ENCODE peak calls at places on chromosomes 2 and 18, in eight cellular contexts. M is GM23248, X is fibroblast of lung, J is neuronal stem cell, T is GM12878, D is colonic mucosa, U is mammary epithelial cell, H is astrocyte. S is an unnamed sample.
A peak's percentile ranks its signal among the peaks of the same experiment; 100 is the strongest.

GRCh38 chr2:237682151-237682550 is 54.8 kb downstream of the LRRFIP1 start:
- DNase-seq in X (no peak), T (no peak), M (no peak), H (no peak), J (no peak), U (no peak), D (no peak), S (no peak)

GRCh38 chr2:241933175-241933911 is 63.8 kb downstream of the RTP5 start:
- DNase-seq in M (peak; percentile 37), H (peak; percentile 23), T (no peak), J (no peak), D (peak; percentile 36), U (no peak), X (peak; percentile 27), S (peak; percentile 56)

GRCh38 chr2:224101820-224102630 is 62.9 kb upstream of the SERPINE2 start:
- DNase-seq in U (peak; percentile 94), M (peak; percentile 99), X (peak; percentile 98), D (no peak), J (no peak), H (peak; percentile 98), T (no peak), S (peak; percentile 93)

GRCh38 chr18:55515946-55516710 is 71.9 kb downstream of the TCF4 start:
- DNase-seq in D (no peak), T (no peak), M (peak; percentile 63), X (peak; percentile 96), J (no peak), H (peak; percentile 95), U (no peak), S (no peak)

GRCh38 chr2:238945433-238946150 is 97.7 kb downstream of the TWIST2 start:
- DNase-seq in U (no peak), D (peak; percentile 50), M (peak; percentile 83), X (peak; percentile 45), T (no peak), H (peak; percentile 22), J (no peak), S (peak; percentile 72)

GRCh38 chr2:46268196-46268595 is 29.0 kb upstream of the EPAS1 start:
- DNase-seq in U (no peak), D (no peak), X (peak; percentile 6), T (peak; percentile 21), J (no peak), H (peak; percentile 7), M (no peak), S (peak; percentile 39)

GRCh38 chr2:100241236-100241635 is 81.1 kb downstream of the LONRF2 start:
- DNase-seq in T (no peak), J (no peak), H (no peak), X (no peak), D (no peak), M (no peak), U (no peak), S (no peak)

GRCh38 chr2:866887-867286 is 83.8 kb upstream of the SNTG2 start:
- DNase-seq in X (no peak), H (no peak), U (no peak), M (no peak), T (no peak), D (no peak), J (no peak), S (no peak)

GRCh38 chr2:240997141-240997855 is 1.1 kb upstream of the SNED1 start:
- DNase-seq in U (no peak), T (no peak), M (peak; percentile 40), X (no peak), D (peak; percentile 29), J (no peak), H (no peak), S (no peak)

GRCh38 chr2:19786408-19787058 is 115.2 kb downstream of the TTC32 start:
- DNase-seq in D (no peak), U (peak; percentile 59), X (peak; percentile 73), H (peak; percentile 67), J (no peak), T (no peak), M (peak; percentile 91), S (peak; percentile 70)

GRCh38 chr18:62282188-62282629 is 42.9 kb upstream of the TNFRSF11A start:
- DNase-seq in D (no peak), U (peak; percentile 6), X (peak; percentile 91), H (peak; percentile 87), J (no peak), M (peak; percentile 86), T (no peak), S (peak; percentile 62)

GRCh38 chr2:182649316-182649715 is 66.7 kb upstream of the DNAJC10 start:
- DNase-seq in X (peak; percentile 37), D (no peak), H (peak; percentile 24), U (no peak), M (peak; percentile 56), J (peak; percentile 12), T (no peak), S (peak; percentile 51)

GRCh38 chr2:60100034-60100433 is 453.4 kb downstream of the BCL11A start:
- DNase-seq in X (no peak), U (no peak), D (no peak), H (no peak), M (no peak), T (no peak), J (no peak), S (no peak)

GRCh38 chr2:23561544-23561943 is 176.6 kb downstream of the KLHL29 start:
- DNase-seq in M (no peak), U (no peak), H (no peak), X (no peak), J (no peak), T (no peak), D (no peak), S (no peak)
- H3K9ac ChIP-seq in M (no peak overlapping the region), U (no peak overlapping the region), H (no peak overlapping the region), X (no peak overlapping the region), J (no peak overlapping the region), T (no peak overlapping the region), D (no peak overlapping the region), S (no peak overlapping the region)

GRCh38 chr2:144749188-144749587 is 229.3 kb upstream of the ZEB2 start:
- DNase-seq in U (no peak), H (no peak), M (no peak), T (no peak), J (no peak), X (no peak), D (no peak), S (no peak)

GRCh38 chr2:144747571-144747970 is 227.7 kb upstream of the ZEB2 start:
- DNase-seq in U (no peak), X (no peak), T (no peak), J (no peak), D (no peak), M (no peak), H (no peak), S (no peak)

GRCh38 chr2:144748443-144748842 is 228.5 kb upstream of the ZEB2 start:
- DNase-seq in H (no peak), D (no peak), M (no peak), T (no peak), J (no peak), U (no peak), X (no peak), S (no peak)

GRCh38 chr2:144745424-144745823 is 225.5 kb upstream of the ZEB2 start:
- DNase-seq in X (no peak), T (no peak), H (no peak), U (no peak), D (no peak), J (no peak), M (no peak), S (no peak)

DNA sequence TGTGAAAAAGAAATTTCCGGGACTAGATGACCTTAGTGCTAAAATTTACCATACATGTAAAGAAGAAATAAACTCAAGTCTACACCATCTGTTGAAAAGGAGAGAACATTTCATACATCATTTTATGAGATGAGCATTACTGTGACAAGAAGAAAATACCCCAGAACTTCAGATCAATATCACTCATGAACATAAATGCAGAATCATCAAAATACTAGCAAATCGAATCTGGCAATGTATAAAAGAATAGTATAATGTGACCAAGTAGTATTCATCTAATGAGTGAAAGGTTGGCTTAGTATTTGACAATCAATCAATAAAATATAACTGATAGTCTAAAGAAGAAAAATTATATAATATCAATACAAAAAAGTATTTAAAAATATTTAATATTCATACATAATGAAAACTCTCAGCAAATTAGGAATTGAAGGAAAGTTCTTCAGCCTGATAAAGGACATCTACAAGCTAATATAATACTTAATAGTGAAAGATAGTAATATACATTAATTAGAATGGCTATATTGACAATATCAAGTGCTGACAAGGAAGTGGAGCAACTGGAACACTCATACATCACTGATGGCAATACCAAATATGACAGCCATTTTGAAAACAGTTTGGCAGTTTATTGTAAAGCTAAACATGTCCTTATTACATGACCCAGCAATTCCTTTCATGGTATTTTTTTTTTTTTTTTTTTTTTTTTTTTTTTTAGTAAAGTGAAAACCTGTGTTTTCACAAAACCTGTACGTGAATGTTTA is 231.4 kb upstream of the ZEB2 start:
- DNase-seq in T (no peak), U (no peak), X (no peak), J (no peak), H (no peak), D (no peak), M (no peak), S (no peak)
- H3K9me3 ChIP-seq in T (no peaks in the 10 kb centered on the region), U (peaks cover 4% of the 10 kb centered on the region), X (no peaks in the 10 kb centered on the region), J (peaks cover 28% of the 10 kb centered on the region), H (no peaks in the 10 kb centered on the region), D (no peaks in the 10 kb centered on the region), M (no peaks in the 10 kb centered on the region), S (peaks cover 30% of the 10 kb centered on the region)

GRCh38 chr2:74738586-74738985 is 84.5 kb downstream of the SEMA4F start:
- DNase-seq in J (no peak), T (no peak), H (no peak), X (no peak), M (no peak), U (no peak), D (no peak), S (no peak)

GRCh38 chr2:74740395-74741075 is 86.5 kb downstream of the SEMA4F start:
- DNase-seq in H (peak; percentile 92), M (peak; percentile 99), J (no peak), D (peak; percentile 85), X (peak; percentile 95), T (no peak), U (peak; percentile 98), S (peak; percentile 91)

GRCh38 chr2:74741076-74741460 is 87.0 kb downstream of the SEMA4F start:
- DNase-seq in M (no peak), U (no peak), D (no peak), H (no peak), X (no peak), J (no peak), T (no peak), S (no peak)

GRCh38 chr2:74739733-74740241 is 85.7 kb downstream of the SEMA4F start:
- DNase-seq in U (no peak), D (no peak), T (no peak), J (no peak), H (no peak), X (no peak), M (peak; percentile 8), S (no peak)

GRCh38 chr2:74739129-74739528 is 85.1 kb downstream of the SEMA4F start:
- DNase-seq in D (no peak), T (no peak), H (no peak), U (no peak), M (peak; percentile 41), X (no peak), J (no peak), S (no peak)
- H3K4me1 ChIP-seq in D (peaks cover 13% of the 10 kb centered on the region), T (no peaks in the 10 kb centered on the region), H (peaks cover 21% of the 10 kb centered on the region), U (peaks cover 44% of the 10 kb centered on the region), M (peaks cover 42% of the 10 kb centered on the region), X (peaks cover 22% of the 10 kb centered on the region), J (peaks cover 24% of the 10 kb centered on the region), S (peaks cover 28% of the 10 kb centered on the region)

DNA sequence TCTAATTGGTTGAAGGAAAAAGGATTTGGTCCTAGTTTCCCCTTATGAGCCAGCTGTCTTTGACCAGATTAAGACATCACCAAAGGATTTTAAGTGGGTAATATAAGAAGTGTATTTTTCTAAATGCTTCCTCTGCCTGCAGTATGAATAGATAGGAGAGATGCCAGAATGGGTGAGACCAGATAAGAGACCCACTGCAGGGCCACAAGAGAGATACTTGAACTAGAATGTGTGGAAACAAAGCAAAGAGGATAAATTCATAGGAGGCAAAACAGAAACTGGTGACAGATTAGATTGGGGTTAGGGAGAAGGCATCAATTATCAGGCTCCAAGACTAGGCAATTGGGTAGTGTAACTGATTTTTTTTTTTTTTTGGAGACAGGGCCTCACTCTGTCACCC is 1.2 kb upstream of the HDHD2 start:
- DNase-seq in H (no peak), M (no peak), X (no peak), D (no peak), T (no peak), J (no peak), U (no peak), S (no peak)
- H3K9ac ChIP-seq in H (peak overlapping the region; percentile 94), M (peak overlapping the region; percentile 91), X (no peak overlapping the region), D (no peak overlapping the region), T (peak overlapping the region; percentile 90), J (no peak overlapping the region), U (no peak overlapping the region), S (peak overlapping the region; percentile 93)

S was measured in adipocyte.